ENCODE peak calls at places on chromosomes 7 and 10, in five cellular contexts. I is GM03348; K is activated CD4-positive, alpha-beta T cell treated with anti-CD3 and anti-CD28 coated beads, Interleukin-2, amount 50 U/mL, for 1 hour; Z is SW 1271; S is left cardiac atrium. R is an unnamed sample.

GRCh38 chr7:95396136-95397032 is at the start of gene PON3:
- DNase-seq in S (peak; percentile 25), K (no peak), I (no peak), Z (no peak), R (no peak)

GRCh38 chr10:46553238-46554049 is 3.0 kb downstream of the GPRIN2 start:
- DNase-seq in I (no peak), S (peak; percentile 20), Z (no peak), K (no peak), R (no peak)

GRCh38 chr10:28263136-28263857 is 39.6 kb downstream of the MPP7 start:
- DNase-seq in I (no peak), K (no peak), S (no peak), Z (no peak), R (no peak)

GRCh38 chr7:66296001-66296521 is 90.9 kb downstream of the TPST1 start:
- DNase-seq in K (no peak), S (no peak), Z (no peak), I (peak; percentile 61), R (peak; percentile 26)

GRCh38 chr10:47264797-47265281 is 35.2 kb upstream of the GDF10 start:
- DNase-seq in Z (no peak), I (no peak), K (peak; percentile 49), S (no peak), R (no peak)

GRCh38 chr10:29615195-29615594 is 19.6 kb downstream of the SVIL start:
- DNase-seq in S (no peak), Z (no peak), I (no peak), K (no peak), R (no peak)

GRCh38 chr10:46995234-46995633 is 84.0 kb downstream of the PTPN20 start:
- DNase-seq in K (no peak), Z (no peak), S (no peak), I (no peak), R (no peak)

GRCh38 chr10:5291501-5292195 is 73.1 kb upstream of the UCN3 start:
- DNase-seq in K (peak; percentile 20), Z (peak; percentile 66), I (peak; percentile 88), S (peak; percentile 66), R (peak; percentile 87)

GRCh38 chr7:94284120-94284519 is 110.6 kb upstream of the COL1A2 start:
- DNase-seq in S (no peak), Z (no peak), I (no peak), K (no peak), R (no peak)

GRCh38 chr7:106693659-106694353 is 32.8 kb upstream of the CCDC71L start:
- DNase-seq in K (no peak), Z (no peak), S (no peak), I (no peak), R (no peak)

GRCh38 chr7:122949186-122949585 is 46.3 kb downstream of the TAS2R16 start:
- DNase-seq in Z (no peak), I (no peak), K (no peak), S (no peak), R (no peak)